ENCODE peak calls at places on chromosome 14, in nine cellular contexts. T is stimulated activated CD4-positive, alpha-beta T cell treated with anti-CD3 and anti-CD28 coated beads, Interleukin-1b, Interleukin-23, amount 100 ng/mL, for 24 hours; C is SK-MEL-5; D is iris pigment epithelial cell; M is GDM1; Y is left lobe of liver; I is EL; L is NCI-H2171; H is T-helper 17 cell. X is an unnamed sample.

GRCh38 chr14:102325791-102326345 is 6.3 kb downstream of the ZNF839 start:
- DNase-seq in T (no peak), I (no peak), C (peak), Y (no peak), D (peak), M (no peak), L (no peak), H (no peak), X (no peak)

GRCh38 chr14:63897706-63898105 is 44.9 kb downstream of the SYNE2 start:
- DNase-seq in I (peak), L (no peak), D (peak), M (no peak), Y (no peak), T (no peak), C (peak), H (no peak), X (no peak)

GRCh38 chr14:60964901-60965300 is 16.0 kb downstream of the TRMT5 start:
- DNase-seq in L (no peak), C (no peak), T (no peak), H (no peak), D (peak), M (no peak), I (no peak), Y (no peak), X (no peak)

GRCh38 chr14:93105362-93105761 is 10.4 kb downstream of the ITPK1 start:
- DNase-seq in D (peak), C (no peak), T (no peak), H (no peak), Y (no peak), L (no peak), M (no peak), I (peak), X (no peak)

GRCh38 chr14:56119221-56119967 is 1.2 kb downstream of the PELI2 start:
- DNase-seq in I (peak), L (peak), Y (peak), H (no peak), D (peak), C (no peak), T (peak), M (no peak), X (no peak)

GRCh38 chr14:99271951-99272668 is at the start of gene BCL11B:
- DNase-seq in L (peak), Y (no peak), M (no peak), C (peak), D (peak), T (peak), I (peak), H (peak), X (peak)

GRCh38 chr14:93086441-93087055 is 29.2 kb downstream of the ITPK1 start:
- DNase-seq in L (no peak), H (no peak), M (no peak), T (no peak), Y (no peak), I (peak), C (no peak), D (no peak), X (no peak)

GRCh38 chr14:36151335-36151734 is 25.2 kb downstream of the PTCSC3 start:
- DNase-seq in T (no peak), H (no peak), C (no peak), I (no peak), L (no peak), D (no peak), M (no peak), Y (no peak), X (no peak)

GRCh38 chr14:42532194-42532593 is 925.5 kb downstream of the LRFN5 start:
- DNase-seq in T (no peak), Y (no peak), D (no peak), I (no peak), M (no peak), L (no peak), C (no peak), H (no peak), X (no peak)

GRCh38 chr14:91624757-91625156 is 107.1 kb downstream of the CATSPERB start:
- DNase-seq in H (no peak), L (no peak), M (no peak), D (no peak), I (no peak), C (peak), Y (no peak), T (no peak), X (no peak)

GRCh38 chr14:31170411-31170810 is 37.2 kb downstream of the HECTD1 start:
- DNase-seq in D (peak), H (no peak), Y (no peak), I (peak), M (no peak), T (no peak), C (no peak), L (no peak), X (no peak)

GRCh38 chr14:105622329-105622955 is 96.1 kb downstream of the TMEM121 start:
- DNase-seq in T (no peak), H (no peak), D (no peak), C (no peak), M (no peak), Y (no peak), L (no peak), I (no peak), X (no peak)

GRCh38 chr14:71675126-71675901 is 256.9 kb upstream of the RGS6 start:
- DNase-seq in I (no peak), H (no peak), C (no peak), Y (no peak), L (no peak), T (no peak), D (no peak), M (no peak), X (no peak)

GRCh38 chr14:74251546-74252030 is 12.3 kb downstream of the VSX2 start:
- DNase-seq in I (peak), T (peak), C (peak), M (peak), L (peak), H (peak), Y (peak), D (peak), X (peak)

GRCh38 chr14:88181072-88181471 is 142.0 kb downstream of the KCNK10 start:
- DNase-seq in T (no peak), Y (no peak), H (no peak), L (no peak), C (no peak), I (no peak), D (no peak), M (no peak), X (no peak)

GRCh38 chr14:20681348-20682126 is 2.8 kb upstream of the RNASE4 start:
- DNase-seq in H (peak), Y (peak), C (peak), L (peak), T (peak), M (peak), I (peak), D (peak), X (peak)

GRCh38 chr14:37587881-37588666 is 7.0 kb downstream of the FOXA1 start:
- DNase-seq in M (no peak), H (no peak), I (no peak), D (no peak), C (no peak), L (no peak), Y (no peak), T (no peak), X (no peak)

GRCh38 chr14:55127491-55127951 is 1.5 kb upstream of the LGALS3 start:
- DNase-seq in I (peak), D (peak), Y (no peak), M (no peak), L (no peak), C (no peak), T (no peak), H (no peak), X (no peak)

GRCh38 chr14:51095854-51096823 is 1.2 kb upstream of the TRIM9 start:
- DNase-seq in D (peak), H (no peak), I (peak), T (peak), Y (no peak), L (no peak), M (no peak), C (peak), X (no peak)

GRCh38 chr14:76456200-76456599 is 80.3 kb downstream of the ESRRB start:
- DNase-seq in Y (no peak), T (peak), D (peak), C (peak), H (peak), I (peak), M (no peak), L (no peak), X (peak)

GRCh38 chr14:103401223-103402214 is 16.3 kb downstream of the MARK3 start:
- DNase-seq in I (peak), L (no peak), M (peak), H (no peak), C (peak), D (peak), Y (no peak), T (no peak), X (no peak)

GRCh38 chr14:99247091-99247729 is 24.8 kb downstream of the BCL11B start:
- DNase-seq in I (no peak), T (no peak), C (no peak), Y (no peak), L (no peak), D (no peak), M (no peak), H (no peak), X (no peak)

X was measured in HCT116.